ENCODE peak calls at places on chromosomes 5 and 9, in eight cellular contexts. Z, C, B, F, Q, K, U and D are unnamed samples.

GRCh38 chr5:158922263-158922592 is 177.5 kb downstream of the EBF1 start:
- DNase-seq in Z (no peak), C (no peak), B (no peak), F (no peak), Q (no peak), K (no peak), U (no peak), D (no peak)

GRCh38 chr5:158235159-158235547 is 376.2 kb upstream of the CLINT1 start:
- DNase-seq in Z (no peak), C (no peak), B (no peak), F (no peak), Q (no peak), K (no peak), U (no peak), D (no peak)

GRCh38 chr9:131635285-131635684 is 90.0 kb downstream of the PRRT1B start:
- DNase-seq in Z (peak; percentile 96), C (peak; percentile 85), B (peak; percentile 88), F (no peak), Q (peak; percentile 97), K (peak; percentile 44), U (no peak), D (peak; percentile 98)

GRCh38 chr5:43179836-43180235 is 12.2 kb upstream of the NIM1K start:
- DNase-seq in Z (no peak), C (no peak), B (no peak), F (no peak), Q (no peak), K (no peak), U (no peak), D (no peak)

GRCh38 chr5:126811515-126812198 is 34.7 kb downstream of the LMNB1 start:
- DNase-seq in Z (peak; percentile 31), C (no peak), B (no peak), F (no peak), Q (peak; percentile 83), K (no peak), U (no peak), D (peak; percentile 68)

GRCh38 chr9:38357350-38358114 is 35.0 kb upstream of the ALDH1B1 start:
- DNase-seq in Z (no peak), C (no peak), B (peak; percentile 35), F (no peak), Q (no peak), K (no peak), U (no peak), D (no peak)

GRCh38 chr5:7540806-7541205 is 144.9 kb downstream of the ADCY2 start:
- DNase-seq in Z (no peak), C (no peak), B (no peak), F (no peak), Q (no peak), K (no peak), U (no peak), D (no peak)

GRCh38 chr9:77018058-77019009 is 1.1 kb upstream of the FOXB2 start:
- DNase-seq in Z (no peak), C (no peak), B (no peak), F (no peak), Q (no peak), K (no peak), U (no peak), D (peak; percentile 34)

GRCh38 chr9:114774504-114774903 is 31.3 kb downstream of the TNFSF15 start:
- DNase-seq in Z (no peak), C (no peak), B (no peak), F (no peak), Q (no peak), K (no peak), U (no peak), D (no peak)

GRCh38 chr5:83974151-83974822 is 253.6 kb upstream of the HAPLN1 start:
- DNase-seq in Z (no peak), C (no peak), B (no peak), F (no peak), Q (peak; percentile 3), K (no peak), U (no peak), D (peak; percentile 2)

GRCh38 chr9:123973590-123974223 is 37.9 kb upstream of the LHX2 start:
- DNase-seq in Z (no peak), C (no peak), B (no peak), F (no peak), Q (no peak), K (no peak), U (no peak), D (no peak)